ENCODE peak calls at places on chromosomes 7 and 10, in eight cellular contexts. One of them, this sample, is unnamed.
A peak's percentile ranks its signal among the peaks of the same experiment; 100 is the strongest.

GRCh38 chr7:24407965-24408364 is 124.0 kb downstream of the NPY start:
- DNase-seq in HepG2: no peak
- DNase-seq in stomach: no peak
- DNase-seq in GM12878: no peak
- DNase-seq in K562: no peak
- DNase-seq in esophagus muscularis mucosa: no peak
- DNase-seq in transverse colon: no peak
- DNase-seq in H1: no peak
- DNase-seq in this sample: no peak

GRCh38 chr7:12244129-12244528 is 33.0 kb downstream of the TMEM106B start:
- DNase-seq in esophagus muscularis mucosa: no peak
- DNase-seq in transverse colon: peak; percentile 34
- DNase-seq in K562: peak; percentile 37
- DNase-seq in HepG2: peak; percentile 43
- DNase-seq in H1: peak; percentile 17
- DNase-seq in stomach: peak; percentile 44
- DNase-seq in GM12878: no peak
- DNase-seq in this sample: no peak

GRCh38 chr10:79347894-79348639 is 798 bp downstream of the PPIF start:
- DNase-seq in stomach: peak; percentile 77
- DNase-seq in K562: peak; percentile 82
- DNase-seq in esophagus muscularis mucosa: no peak
- DNase-seq in HepG2: peak; percentile 45
- DNase-seq in GM12878: no peak
- DNase-seq in H1: no peak
- DNase-seq in transverse colon: peak; percentile 86
- DNase-seq in this sample: peak; percentile 91

GRCh38 chr7:20798694-20799121 is 12.0 kb upstream of the SP8 start:
- DNase-seq in K562: no peak
- DNase-seq in GM12878: no peak
- DNase-seq in transverse colon: no peak
- DNase-seq in HepG2: no peak
- DNase-seq in H1: no peak
- DNase-seq in stomach: no peak
- DNase-seq in esophagus muscularis mucosa: no peak
- DNase-seq in this sample: no peak

GRCh38 chr10:12503311-12503710 is 154.0 kb downstream of the CAMK1D start:
- DNase-seq in transverse colon: peak; percentile 34
- DNase-seq in esophagus muscularis mucosa: no peak
- DNase-seq in K562: no peak
- DNase-seq in GM12878: no peak
- DNase-seq in stomach: peak; percentile 23
- DNase-seq in H1: no peak
- DNase-seq in HepG2: no peak
- DNase-seq in this sample: no peak

GRCh38 chr10:132129431-132129830 is 57.3 kb upstream of the DPYSL4 start:
- DNase-seq in stomach: no peak
- DNase-seq in GM12878: no peak
- DNase-seq in H1: no peak
- DNase-seq in transverse colon: no peak
- DNase-seq in HepG2: no peak
- DNase-seq in esophagus muscularis mucosa: no peak
- DNase-seq in K562: no peak
- DNase-seq in this sample: no peak

GRCh38 chr10:86319626-86320025 is 47.0 kb downstream of the GRID1 start:
- DNase-seq in esophagus muscularis mucosa: no peak
- DNase-seq in transverse colon: no peak
- DNase-seq in H1: no peak
- DNase-seq in stomach: no peak
- DNase-seq in K562: no peak
- DNase-seq in GM12878: no peak
- DNase-seq in HepG2: no peak
- DNase-seq in this sample: peak; percentile 9

GRCh38 chr7:51308738-51309102 is 7.9 kb downstream of the COBL start:
- DNase-seq in esophagus muscularis mucosa: no peak
- DNase-seq in transverse colon: no peak
- DNase-seq in HepG2: no peak
- DNase-seq in K562: no peak
- DNase-seq in stomach: no peak
- DNase-seq in H1: no peak
- DNase-seq in GM12878: no peak
- DNase-seq in this sample: no peak

GRCh38 chr7:154769527-154769926 is 233.4 kb downstream of the PAXIP1 start:
- DNase-seq in transverse colon: no peak
- DNase-seq in HepG2: no peak
- DNase-seq in stomach: no peak
- DNase-seq in H1: no peak
- DNase-seq in esophagus muscularis mucosa: no peak
- DNase-seq in GM12878: no peak
- DNase-seq in K562: no peak
- DNase-seq in this sample: no peak
- H3K27me3 ChIP-seq in transverse colon: no peaks in the 10 kb centered on the region
- H3K27me3 ChIP-seq in HepG2: no peaks in the 10 kb centered on the region
- H3K27me3 ChIP-seq in stomach: no peaks in the 10 kb centered on the region
- H3K27me3 ChIP-seq in H1: no peaks in the 10 kb centered on the region
- H3K27me3 ChIP-seq in esophagus muscularis mucosa: no peaks in the 10 kb centered on the region
- H3K27me3 ChIP-seq in GM12878: no peaks in the 10 kb centered on the region
- H3K27me3 ChIP-seq in K562: peaks cover 13% of the 10 kb centered on the region
- H3K27me3 ChIP-seq in this sample: no peaks in the 10 kb centered on the region

GRCh38 chr7:25947669-25948516 is 204.1 kb upstream of the NFE2L3 start:
- DNase-seq in esophagus muscularis mucosa: peak; percentile 47
- DNase-seq in H1: no peak
- DNase-seq in stomach: no peak
- DNase-seq in GM12878: peak; percentile 59
- DNase-seq in transverse colon: no peak
- DNase-seq in K562: no peak
- DNase-seq in HepG2: no peak
- DNase-seq in this sample: no peak

GRCh38 chr7:25952277-25953057 is 199.5 kb upstream of the NFE2L3 start:
- DNase-seq in K562: no peak
- DNase-seq in transverse colon: no peak
- DNase-seq in H1: no peak
- DNase-seq in esophagus muscularis mucosa: peak; percentile 53
- DNase-seq in stomach: no peak
- DNase-seq in HepG2: peak; percentile 93
- DNase-seq in GM12878: no peak
- DNase-seq in this sample: no peak

GRCh38 chr7:25949672-25950487 is 202.1 kb upstream of the NFE2L3 start:
- DNase-seq in K562: peak; percentile 49
- DNase-seq in H1: no peak
- DNase-seq in transverse colon: peak; percentile 65
- DNase-seq in stomach: peak; percentile 54
- DNase-seq in GM12878: no peak
- DNase-seq in esophagus muscularis mucosa: peak; percentile 87
- DNase-seq in HepG2: peak; percentile 23
- DNase-seq in this sample: no peak

GRCh38 chr7:25951414-25952276 is 200.4 kb upstream of the NFE2L3 start:
- DNase-seq in HepG2: no peak
- DNase-seq in esophagus muscularis mucosa: peak; percentile 72
- DNase-seq in stomach: no peak
- DNase-seq in GM12878: no peak
- DNase-seq in K562: no peak
- DNase-seq in H1: no peak
- DNase-seq in transverse colon: no peak
- DNase-seq in this sample: peak; percentile 66

GRCh38 chr7:25950488-25951413 is 201.2 kb upstream of the NFE2L3 start:
- DNase-seq in K562: peak; percentile 95
- DNase-seq in HepG2: peak; percentile 88
- DNase-seq in transverse colon: peak; percentile 96
- DNase-seq in stomach: peak; percentile 97
- DNase-seq in H1: peak; percentile 96
- DNase-seq in esophagus muscularis mucosa: peak; percentile 97
- DNase-seq in GM12878: peak; percentile 69
- DNase-seq in this sample: peak; percentile 95
- TF ChIP-seq POLR2AphosphoS5 in K562: peak; percentile 62
- TF ChIP-seq POLR2AphosphoS5 in HepG2: no peak
- TF ChIP-seq POLR2AphosphoS5 in transverse colon: peak; percentile 65
- TF ChIP-seq POLR2AphosphoS5 in stomach: peak; percentile 48
- TF ChIP-seq POLR2AphosphoS5 in H1: peak; percentile 43
- TF ChIP-seq POLR2AphosphoS5 in esophagus muscularis mucosa: peak; percentile 47
- TF ChIP-seq POLR2AphosphoS5 in GM12878: no peak
- TF ChIP-seq POLR2AphosphoS5 in this sample: peak; percentile 60

GRCh38 chr10:116654816-116655215 is 34.1 kb downstream of the PNLIPRP2 start:
- DNase-seq in K562: no peak
- DNase-seq in transverse colon: no peak
- DNase-seq in stomach: no peak
- DNase-seq in H1: no peak
- DNase-seq in esophagus muscularis mucosa: peak; percentile 55
- DNase-seq in HepG2: peak; percentile 19
- DNase-seq in GM12878: no peak
- DNase-seq in this sample: no peak
- TF ChIP-seq EP300 in K562: no peak
- TF ChIP-seq EP300 in transverse colon: no peak
- TF ChIP-seq EP300 in stomach: no peak
- TF ChIP-seq EP300 in H1: no peak
- TF ChIP-seq EP300 in esophagus muscularis mucosa: no peak
- TF ChIP-seq EP300 in HepG2: no peak
- TF ChIP-seq EP300 in GM12878: no peak
- TF ChIP-seq EP300 in this sample: no peak

DNA sequence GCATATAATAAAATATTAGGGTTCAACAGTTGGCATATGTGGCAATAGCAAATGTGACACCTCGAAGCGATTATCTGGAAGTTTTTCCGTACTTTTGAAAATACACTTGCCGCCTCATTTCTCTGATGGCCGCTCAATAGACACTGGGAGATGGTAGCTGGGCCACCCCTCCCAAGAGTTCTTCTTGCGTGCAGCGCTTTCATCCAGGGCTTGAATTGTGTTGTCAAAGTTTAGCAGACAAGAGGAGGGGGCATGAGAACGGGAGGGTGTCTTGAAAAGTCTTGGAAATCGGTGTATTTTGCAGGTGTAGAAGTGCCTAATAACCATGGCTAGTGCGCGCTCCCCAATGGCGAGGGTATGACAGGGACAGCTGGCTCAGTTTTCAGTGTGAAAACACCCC is 8.5 kb downstream of the PTF1A start:
- DNase-seq in transverse colon: no peak
- DNase-seq in H1: no peak
- DNase-seq in esophagus muscularis mucosa: peak; percentile 72
- DNase-seq in HepG2: no peak
- DNase-seq in GM12878: no peak
- DNase-seq in K562: no peak
- DNase-seq in stomach: no peak
- DNase-seq in this sample: no peak
- H3K27me3 ChIP-seq in transverse colon: peaks cover 100% of the 10 kb centered on the region
- H3K27me3 ChIP-seq in H1: peaks cover 97% of the 10 kb centered on the region
- H3K27me3 ChIP-seq in esophagus muscularis mucosa: peaks cover 12% of the 10 kb centered on the region
- H3K27me3 ChIP-seq in HepG2: peaks cover 1% of the 10 kb centered on the region
- H3K27me3 ChIP-seq in GM12878: peaks cover 3% of the 10 kb centered on the region
- H3K27me3 ChIP-seq in K562: peaks cover 9% of the 10 kb centered on the region
- H3K27me3 ChIP-seq in stomach: peaks cover 67% of the 10 kb centered on the region
- H3K27me3 ChIP-seq in this sample: peaks cover 47% of the 10 kb centered on the region

DNA sequence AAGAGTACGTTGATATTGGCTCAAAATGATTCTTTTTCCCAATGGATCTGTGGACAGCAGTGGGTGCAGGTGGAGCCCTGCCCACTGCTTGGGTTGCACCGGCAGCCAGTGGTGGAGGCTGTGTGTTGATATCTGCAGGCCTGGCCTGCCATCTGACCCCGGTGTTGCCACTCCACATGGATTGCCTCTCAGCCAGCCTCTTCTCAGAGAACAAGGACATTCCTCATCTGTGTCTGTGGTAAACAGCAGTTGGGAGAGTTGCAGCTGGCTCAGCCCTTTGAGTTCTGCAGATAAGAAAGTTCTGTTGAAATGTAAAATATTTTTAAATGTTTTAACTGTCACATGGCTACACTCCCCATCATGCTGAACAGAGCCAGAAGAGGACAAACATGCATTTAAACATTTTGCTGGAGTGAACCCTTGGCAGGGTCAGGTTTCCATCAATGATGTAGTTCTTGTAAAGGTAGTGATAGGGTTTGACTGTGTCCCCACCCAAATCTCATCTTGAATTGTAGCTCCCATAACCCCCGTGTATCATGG is 374.9 kb upstream of the CELF2 start:
- DNase-seq in transverse colon: no peak
- DNase-seq in K562: no peak
- DNase-seq in H1: no peak
- DNase-seq in stomach: no peak
- DNase-seq in GM12878: no peak
- DNase-seq in HepG2: no peak
- DNase-seq in esophagus muscularis mucosa: peak; percentile 91
- DNase-seq in this sample: no peak
- TF ChIP-seq POLR2AphosphoS5 in transverse colon: no peak
- TF ChIP-seq POLR2AphosphoS5 in K562: no peak
- TF ChIP-seq POLR2AphosphoS5 in H1: no peak
- TF ChIP-seq POLR2AphosphoS5 in stomach: no peak
- TF ChIP-seq POLR2AphosphoS5 in GM12878: no peak
- TF ChIP-seq POLR2AphosphoS5 in HepG2: no peak
- TF ChIP-seq POLR2AphosphoS5 in esophagus muscularis mucosa: no peak
- TF ChIP-seq POLR2AphosphoS5 in this sample: no peak

DNA sequence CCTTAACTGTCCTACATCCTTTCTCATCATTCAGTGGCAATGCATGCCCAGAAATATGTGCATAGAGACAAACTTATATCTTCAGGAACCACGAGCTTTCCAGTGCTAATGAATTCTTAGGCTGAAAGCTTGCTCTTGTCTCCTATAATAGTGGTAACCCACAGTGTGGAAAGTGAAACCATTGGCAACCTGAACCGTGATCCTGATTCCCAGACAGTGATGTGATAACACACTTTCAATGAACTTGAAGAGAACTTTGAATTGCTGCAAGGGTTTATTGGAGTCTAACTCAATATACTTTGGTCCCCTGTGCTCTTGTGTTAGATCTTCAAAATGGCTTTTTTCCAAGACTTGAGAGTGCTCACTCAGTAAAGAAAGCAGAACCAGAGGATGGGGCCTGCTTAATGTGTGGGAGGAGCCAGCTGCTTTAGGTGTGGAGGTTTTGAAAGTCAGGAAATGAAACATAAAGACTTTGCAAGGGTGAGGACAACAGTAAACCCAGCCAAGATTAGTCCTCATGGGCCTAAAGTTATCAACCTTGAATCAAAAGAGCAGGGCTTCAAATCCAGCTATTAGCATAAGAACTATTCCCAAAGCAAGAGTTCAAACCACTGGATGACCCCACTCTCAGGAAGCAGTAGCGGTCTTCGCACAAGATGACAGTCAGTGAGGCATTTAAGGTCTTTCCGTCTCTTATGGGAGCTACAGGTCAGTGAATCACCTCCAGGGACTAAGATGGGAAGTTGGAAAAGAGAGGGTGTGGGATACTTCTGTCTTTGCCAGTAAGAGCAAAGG is 332.4 kb upstream of the NRP1 start:
- DNase-seq in transverse colon: no peak
- DNase-seq in HepG2: no peak
- DNase-seq in esophagus muscularis mucosa: no peak
- DNase-seq in H1: no peak
- DNase-seq in K562: no peak
- DNase-seq in stomach: no peak
- DNase-seq in GM12878: no peak
- DNase-seq in this sample: no peak
- TF ChIP-seq EP300 in transverse colon: no peak
- TF ChIP-seq EP300 in HepG2: no peak
- TF ChIP-seq EP300 in esophagus muscularis mucosa: no peak
- TF ChIP-seq EP300 in H1: no peak
- TF ChIP-seq EP300 in K562: no peak
- TF ChIP-seq EP300 in stomach: no peak
- TF ChIP-seq EP300 in GM12878: no peak
- TF ChIP-seq EP300 in this sample: no peak